ENCODE peak calls at places on chromosomes 16 and 17, in eight cellular contexts. F is cerebellar nuclear complex; A is spleen; X is MM.1S; I is stimulated activated CD8-positive, alpha-beta memory T cell treated with anti-CD3 and anti-CD28 coated beads, Interleukin-15, amount 100 ng/mL, for 48 hours; B is HT-29; P is PC-3; J is iris pigment epithelial cell. K is an unnamed sample.

GRCh38 chr17:42698736-42699414 is 16.5 kb downstream of the CNTNAP1 start:
- DNase-seq in F (no peak), A (no peak), X (no peak), I (no peak), B (no peak), P (peak), J (peak), K (no peak)

GRCh38 chr16:21646721-21647561 is 5.5 kb downstream of the IGSF6 start:
- DNase-seq in F (no peak), A (peak), X (no peak), I (peak), B (no peak), P (no peak), J (no peak), K (no peak)

GRCh38 chr17:61503961-61504360 is 51.7 kb downstream of the TBX4 start:
- DNase-seq in F (no peak), A (no peak), X (no peak), I (no peak), B (no peak), P (no peak), J (no peak), K (no peak)

GRCh38 chr17:16889088-16889465 is 82.8 kb downstream of the TNFRSF13B start:
- DNase-seq in F (no peak), A (peak), X (no peak), I (no peak), B (no peak), P (no peak), J (no peak), K (no peak)

GRCh38 chr17:76642032-76642561 is 1.5 kb downstream of the ST6GALNAC1 start:
- DNase-seq in F (no peak), A (no peak), X (no peak), I (no peak), B (no peak), P (no peak), J (no peak), K (no peak)

GRCh38 chr17:41620583-41621434 is 3.6 kb downstream of the KRT17 start:
- DNase-seq in F (no peak), A (peak), X (no peak), I (no peak), B (no peak), P (no peak), J (peak), K (no peak)

GRCh38 chr17:3994221-3994576 is 30.0 kb upstream of the ATP2A3 start:
- DNase-seq in F (no peak), A (no peak), X (no peak), I (no peak), B (no peak), P (no peak), J (no peak), K (no peak)

GRCh38 chr17:40317345-40317873 is 8.4 kb downstream of the RARA start:
- DNase-seq in F (no peak), A (peak), X (peak), I (no peak), B (peak), P (peak), J (peak), K (no peak)

GRCh38 chr17:50618300-50618699 is 16.4 kb upstream of the ABCC3 start:
- DNase-seq in F (no peak), A (no peak), X (no peak), I (no peak), B (no peak), P (no peak), J (peak), K (no peak)

GRCh38 chr16:1119766-1120611 is 23.9 kb upstream of the C1QTNF8 start:
- DNase-seq in F (no peak), A (no peak), X (no peak), I (no peak), B (peak), P (no peak), J (no peak), K (no peak)

GRCh38 chr16:1330260-1330914 is 3.1 kb upstream of the BAIAP3 start:
- DNase-seq in F (no peak), A (no peak), X (peak), I (no peak), B (peak), P (peak), J (no peak), K (no peak)

GRCh38 chr17:65627892-65628622 is 66.6 kb upstream of the AXIN2 start:
- DNase-seq in F (no peak), A (no peak), X (peak), I (no peak), B (peak), P (peak), J (peak), K (no peak)

GRCh38 chr17:42521666-42522262 is 14.3 kb upstream of the NAGLU start:
- DNase-seq in F (no peak), A (peak), X (no peak), I (no peak), B (no peak), P (no peak), J (no peak), K (no peak)

GRCh38 chr16:81703177-81704155 is 75.6 kb upstream of the PLCG2 start:
- DNase-seq in F (no peak), A (peak), X (no peak), I (no peak), B (no peak), P (peak), J (peak), K (no peak)

GRCh38 chr17:65231662-65232335 is 94.6 kb downstream of the RGS9 start:
- DNase-seq in F (no peak), A (no peak), X (peak), I (no peak), B (peak), P (peak), J (peak), K (peak)

GRCh38 chr16:88830250-88830649 is 18.5 kb upstream of the APRT start:
- DNase-seq in F (no peak), A (no peak), X (no peak), I (no peak), B (no peak), P (no peak), J (no peak), K (no peak)

GRCh38 chr17:55390364-55390977 is 31.2 kb downstream of the MMD start:
- DNase-seq in F (no peak), A (no peak), X (no peak), I (no peak), B (no peak), P (no peak), J (peak), K (no peak)

GRCh38 chr17:58329808-58330543 is 1.4 kb upstream of the TSPOAP1 start:
- DNase-seq in F (no peak), A (no peak), X (peak), I (peak), B (no peak), P (no peak), J (no peak), K (peak)

GRCh38 chr16:81073560-81074330 is 3.3 kb downstream of the C16orf46 start:
- DNase-seq in F (no peak), A (no peak), X (no peak), I (no peak), B (no peak), P (no peak), J (no peak), K (no peak)

GRCh38 chr17:41654908-41655607 is 30.7 kb upstream of the KRT17 start:
- DNase-seq in F (no peak), A (peak), X (no peak), I (no peak), B (peak), P (no peak), J (no peak), K (no peak)

GRCh38 chr17:8837438-8838075 is 29.9 kb downstream of the PIK3R6 start:
- DNase-seq in F (no peak), A (no peak), X (no peak), I (no peak), B (no peak), P (peak), J (no peak), K (no peak)

GRCh38 chr17:69434164-69434579 is 19.7 kb downstream of the MAP2K6 start:
- DNase-seq in F (no peak), A (no peak), X (no peak), I (no peak), B (peak), P (peak), J (peak), K (no peak)

GRCh38 chr17:42682400-42683384 is at the start of gene CNTNAP1:
- DNase-seq in F (peak), A (no peak), X (peak), I (no peak), B (peak), P (peak), J (peak), K (no peak)

GRCh38 chr17:8122391-8122922 is 1.4 kb downstream of the HES7 start:
- DNase-seq in F (no peak), A (no peak), X (no peak), I (no peak), B (no peak), P (peak), J (peak), K (peak)

GRCh38 chr17:65987988-65988387 is 203.9 kb downstream of the CEP112 start:
- DNase-seq in F (no peak), A (no peak), X (peak), I (no peak), B (peak), P (peak), J (peak), K (no peak)

GRCh38 chr17:54348234-54348633 is 525.5 kb downstream of the KIF2B start:
- DNase-seq in F (no peak), A (no peak), X (no peak), I (no peak), B (no peak), P (no peak), J (no peak), K (no peak)

GRCh38 chr17:32609085-32609484 is 122.3 kb downstream of the CDK5R1 start:
- DNase-seq in F (peak), A (peak), X (peak), I (peak), B (peak), P (peak), J (no peak), K (peak)

GRCh38 chr17:76107507-76107906 is 3.9 kb upstream of the EXOC7 start:
- DNase-seq in F (no peak), A (no peak), X (peak), I (no peak), B (peak), P (peak), J (no peak), K (no peak)

GRCh38 chr17:20293501-20293900 is 173.8 kb downstream of the LGALS9B start:
- DNase-seq in F (no peak), A (no peak), X (no peak), I (no peak), B (no peak), P (no peak), J (no peak), K (no peak)

GRCh38 chr17:75684924-75685323 is 17.8 kb downstream of the SAP30BP start:
- DNase-seq in F (no peak), A (peak), X (no peak), I (no peak), B (no peak), P (peak), J (peak), K (no peak)

GRCh38 chr17:43918026-43918389 is 10.7 kb upstream of the MPP2 start:
- DNase-seq in F (no peak), A (no peak), X (no peak), I (no peak), B (no peak), P (no peak), J (no peak), K (no peak)

GRCh38 chr17:64313577-64313976 is 50.5 kb upstream of the TEX2 start:
- DNase-seq in F (no peak), A (no peak), X (no peak), I (no peak), B (no peak), P (no peak), J (no peak), K (no peak)

GRCh38 chr17:74227271-74227670 is 13.9 kb downstream of the TTYH2 start:
- DNase-seq in F (no peak), A (no peak), X (no peak), I (no peak), B (no peak), P (no peak), J (no peak), K (no peak)

GRCh38 chr17:69269174-69269998 is 40.8 kb upstream of the ABCA10 start:
- DNase-seq in F (no peak), A (no peak), X (no peak), I (no peak), B (no peak), P (peak), J (peak), K (no peak)